ENCODE peak calls at places on chromosomes 2 and 18, in five cellular contexts. One of them, this sample, is unnamed.
A peak's percentile ranks its signal among the peaks of the same experiment; 100 is the strongest.

GRCh38 chr2:121202541-121203310 is 82.3 kb downstream of the TFCP2L1 start:
- DNase-seq in NCI-H774: peak; percentile 18
- DNase-seq in C1 segment of cervical spinal cord: no peak
- DNase-seq in Ammon's horn: no peak
- DNase-seq in adrenal gland: no peak
- DNase-seq in this sample: no peak

GRCh38 chr2:168814939-168815907 is 12.8 kb downstream of the NOSTRIN start:
- DNase-seq in NCI-H774: no peak
- DNase-seq in C1 segment of cervical spinal cord: no peak
- DNase-seq in Ammon's horn: no peak
- DNase-seq in adrenal gland: no peak
- DNase-seq in this sample: no peak

GRCh38 chr2:106137944-106138903 is 55.9 kb downstream of the UXS1 start:
- DNase-seq in NCI-H774: no peak
- DNase-seq in C1 segment of cervical spinal cord: no peak
- DNase-seq in Ammon's horn: no peak
- DNase-seq in adrenal gland: no peak
- DNase-seq in this sample: no peak

GRCh38 chr2:8174641-8175257 is 507.1 kb upstream of the ID2 start:
- DNase-seq in NCI-H774: no peak
- DNase-seq in C1 segment of cervical spinal cord: no peak
- DNase-seq in Ammon's horn: no peak
- DNase-seq in adrenal gland: no peak
- DNase-seq in this sample: no peak

GRCh38 chr2:45965841-45966498 is 314.5 kb downstream of the PRKCE start:
- DNase-seq in NCI-H774: no peak
- DNase-seq in C1 segment of cervical spinal cord: no peak
- DNase-seq in Ammon's horn: no peak
- DNase-seq in adrenal gland: no peak
- DNase-seq in this sample: no peak

GRCh38 chr18:44520981-44521672 is 159.6 kb upstream of the SETBP1 start:
- DNase-seq in NCI-H774: no peak
- DNase-seq in C1 segment of cervical spinal cord: no peak
- DNase-seq in Ammon's horn: no peak
- DNase-seq in adrenal gland: no peak
- DNase-seq in this sample: no peak

GRCh38 chr2:127308586-127309138 is 14.7 kb upstream of the ERCC3 start:
- DNase-seq in NCI-H774: no peak
- DNase-seq in C1 segment of cervical spinal cord: no peak
- DNase-seq in Ammon's horn: no peak
- DNase-seq in adrenal gland: no peak
- DNase-seq in this sample: no peak

GRCh38 chr2:137957033-137957432 is 7.2 kb upstream of the HNMT start:
- DNase-seq in NCI-H774: no peak
- DNase-seq in C1 segment of cervical spinal cord: no peak
- DNase-seq in Ammon's horn: no peak
- DNase-seq in adrenal gland: no peak
- DNase-seq in this sample: no peak

GRCh38 chr18:9719421-9719981 is 11.4 kb downstream of the RAB31 start:
- DNase-seq in NCI-H774: no peak
- DNase-seq in C1 segment of cervical spinal cord: no peak
- DNase-seq in Ammon's horn: no peak
- DNase-seq in adrenal gland: peak; percentile 74
- DNase-seq in this sample: no peak

GRCh38 chr2:61013382-61013781 is 4.1 kb upstream of the PEX13 start:
- DNase-seq in NCI-H774: no peak
- DNase-seq in C1 segment of cervical spinal cord: no peak
- DNase-seq in Ammon's horn: no peak
- DNase-seq in adrenal gland: no peak
- DNase-seq in this sample: no peak

GRCh38 chr2:236776695-236777251 is 207.1 kb downstream of the ACKR3 start:
- DNase-seq in NCI-H774: no peak
- DNase-seq in C1 segment of cervical spinal cord: no peak
- DNase-seq in Ammon's horn: no peak
- DNase-seq in adrenal gland: no peak
- DNase-seq in this sample: no peak

GRCh38 chr18:79569720-79570119 is 109.9 kb upstream of the CTDP1 start:
- DNase-seq in NCI-H774: no peak
- DNase-seq in C1 segment of cervical spinal cord: no peak
- DNase-seq in Ammon's horn: no peak
- DNase-seq in adrenal gland: peak; percentile 4
- DNase-seq in this sample: no peak

GRCh38 chr2:196558506-196558905 is 81.0 kb upstream of the CCDC150 start:
- DNase-seq in NCI-H774: no peak
- DNase-seq in C1 segment of cervical spinal cord: no peak
- DNase-seq in Ammon's horn: no peak
- DNase-seq in adrenal gland: no peak
- DNase-seq in this sample: no peak

GRCh38 chr18:37270046-37270665 is 295.4 kb downstream of the CELF4 start:
- DNase-seq in NCI-H774: no peak
- DNase-seq in C1 segment of cervical spinal cord: no peak
- DNase-seq in Ammon's horn: peak; percentile 36
- DNase-seq in adrenal gland: peak; percentile 50
- DNase-seq in this sample: peak; percentile 89

GRCh38 chr18:36634573-36635216 is 194.1 kb downstream of the TPGS2 start:
- DNase-seq in NCI-H774: no peak
- DNase-seq in C1 segment of cervical spinal cord: no peak
- DNase-seq in Ammon's horn: no peak
- DNase-seq in adrenal gland: no peak
- DNase-seq in this sample: no peak

This sample was measured in nephron progenitor cell.